ENCODE peak calls at places on chromosomes 16 and 17, in ten cellular contexts. J is left ventricle myocardium superior; P is right atrium auricular region; T is NCI-H524; I is fibroblast of lung; W is HTR-8/SVneo; Y is naive B cell; X is fibroblast of the conjunctiva; M is stimulated activated CD4-positive, alpha-beta T cell treated with anti-CD3 and anti-CD28 coated beads, Interleukin-4, amount 100 ng/mL, for 24 hours; N is iPS-NIHi11. D is an unnamed sample.

GRCh38 chr16:85980686-85981085 is 81.7 kb downstream of the IRF8 start:
- DNase-seq in J (no peak), P (no peak), T (no peak), I (no peak), W (no peak), Y (no peak), X (no peak), M (no peak), N (no peak), D (no peak)

GRCh38 chr17:77376795-77377751 is 236.3 kb downstream of the SEC14L1 start:
- DNase-seq in J (peak; percentile 69), P (peak; percentile 81), T (peak; percentile 99), I (peak; percentile 66), W (no peak), Y (no peak), X (peak; percentile 40), M (no peak), N (no peak), D (no peak)

GRCh38 chr17:68182940-68183551 is 64.8 kb upstream of the AMZ2 start:
- DNase-seq in J (no peak), P (no peak), T (no peak), I (no peak), W (no peak), Y (no peak), X (no peak), M (peak; percentile 67), N (peak; percentile 36), D (no peak)

GRCh38 chr16:5510819-5511370 is 413.3 kb upstream of the EEF2KMT start:
- DNase-seq in J (no peak), P (no peak), T (no peak), I (no peak), W (no peak), Y (no peak), X (no peak), M (no peak), N (no peak), D (no peak)

GRCh38 chr16:26594666-26595065 is 472.1 kb upstream of the C16orf82 start:
- DNase-seq in J (no peak), P (no peak), T (no peak), I (no peak), W (no peak), Y (no peak), X (no peak), M (no peak), N (no peak), D (no peak)

GRCh38 chr17:50203589-50204345 is 2.3 kb upstream of the COL1A1 start:
- DNase-seq in J (no peak), P (no peak), T (no peak), I (peak; percentile 99), W (no peak), Y (no peak), X (peak; percentile 97), M (no peak), N (no peak), D (no peak)

GRCh38 chr16:80682435-80683070 is 121.8 kb downstream of the CDYL2 start:
- DNase-seq in J (no peak), P (no peak), T (no peak), I (peak; percentile 48), W (peak; percentile 42), Y (no peak), X (no peak), M (no peak), N (no peak), D (no peak)

GRCh38 chr16:69132424-69133252 is at the start of the genes CHTF8 and UTP4:
- DNase-seq in J (peak; percentile 92), P (peak; percentile 83), T (peak; percentile 51), I (peak; percentile 81), W (peak; percentile 84), Y (peak; percentile 85), X (peak; percentile 46), M (peak; percentile 88), N (peak; percentile 91), D (peak; percentile 76)

GRCh38 chr16:87924937-87925670 is 11.2 kb downstream of the CA5A start:
- DNase-seq in J (no peak), P (no peak), T (peak; percentile 98), I (no peak), W (no peak), Y (no peak), X (no peak), M (no peak), N (peak; percentile 59), D (no peak)

D was measured in KBM-7.